ENCODE peak calls at places on chromosomes 6 and 20, in eight cellular contexts. G is brain microvascular endothelial cell, Q is nephron progenitor cell, C is GM20000, R is fibroblast of pulmonary artery, B is gastrocnemius medialis, D is Peyer's patch, I is hepatocyte. M is an unnamed sample.

GRCh38 chr6:136201735-136202134 is 48.4 kb downstream of the MTFR2 start:
- DNase-seq in G (no peak), Q (no peak), C (no peak), R (no peak), B (no peak), D (no peak), I (no peak), M (no peak)

GRCh38 chr20:6265204-6265904 is 142.5 kb upstream of the FERMT1 start:
- DNase-seq in G (peak), Q (no peak), C (peak), R (peak), B (no peak), D (no peak), I (peak), M (no peak)

GRCh38 chr20:32332614-32333013 is 25.5 kb upstream of the ASXL1 start:
- DNase-seq in G (peak), Q (no peak), C (no peak), R (peak), B (no peak), D (no peak), I (no peak), M (no peak)

GRCh38 chr6:157867981-157868380 is 44.9 kb downstream of the SNX9 start:
- DNase-seq in G (no peak), Q (no peak), C (no peak), R (no peak), B (no peak), D (no peak), I (no peak), M (no peak)

GRCh38 chr6:146287691-146288369 is 255.8 kb upstream of the RAB32 start:
- DNase-seq in G (peak), Q (no peak), C (no peak), R (peak), B (no peak), D (no peak), I (no peak), M (no peak)

GRCh38 chr6:22302828-22303227 is 6.0 kb upstream of the PRL start:
- DNase-seq in G (no peak), Q (no peak), C (no peak), R (no peak), B (no peak), D (no peak), I (no peak), M (no peak)

GRCh38 chr20:6689339-6689973 is 78.0 kb upstream of the BMP2 start:
- DNase-seq in G (no peak), Q (no peak), C (no peak), R (no peak), B (no peak), D (no peak), I (no peak), M (no peak)

GRCh38 chr6:10082385-10082784 is 332.5 kb downstream of the TFAP2A start:
- DNase-seq in G (no peak), Q (no peak), C (no peak), R (no peak), B (no peak), D (no peak), I (no peak), M (no peak)

GRCh38 chr6:8177721-8178120 is 75.4 kb upstream of the EEF1E1 start:
- DNase-seq in G (no peak), Q (no peak), C (no peak), R (no peak), B (no peak), D (no peak), I (no peak), M (no peak)

GRCh38 chr6:36313628-36313895 is 23.1 kb downstream of the BNIP5 start:
- DNase-seq in G (no peak), Q (no peak), C (no peak), R (no peak), B (no peak), D (no peak), I (no peak), M (no peak)

GRCh38 chr6:2708456-2708855 is 42.3 kb downstream of the MYLK4 start:
- DNase-seq in G (peak), Q (no peak), C (no peak), R (peak), B (no peak), D (no peak), I (no peak), M (no peak)

GRCh38 chr6:13767121-13767794 is 47.1 kb downstream of the MCUR1 start:
- DNase-seq in G (peak), Q (peak), C (peak), R (peak), B (peak), D (peak), I (peak), M (peak)
- TF ChIP-seq CTCF in G (peak), Q (no peak), C (no peak), R (peak), B (no peak), D (no peak), I (no peak), M (peak)

DNA sequence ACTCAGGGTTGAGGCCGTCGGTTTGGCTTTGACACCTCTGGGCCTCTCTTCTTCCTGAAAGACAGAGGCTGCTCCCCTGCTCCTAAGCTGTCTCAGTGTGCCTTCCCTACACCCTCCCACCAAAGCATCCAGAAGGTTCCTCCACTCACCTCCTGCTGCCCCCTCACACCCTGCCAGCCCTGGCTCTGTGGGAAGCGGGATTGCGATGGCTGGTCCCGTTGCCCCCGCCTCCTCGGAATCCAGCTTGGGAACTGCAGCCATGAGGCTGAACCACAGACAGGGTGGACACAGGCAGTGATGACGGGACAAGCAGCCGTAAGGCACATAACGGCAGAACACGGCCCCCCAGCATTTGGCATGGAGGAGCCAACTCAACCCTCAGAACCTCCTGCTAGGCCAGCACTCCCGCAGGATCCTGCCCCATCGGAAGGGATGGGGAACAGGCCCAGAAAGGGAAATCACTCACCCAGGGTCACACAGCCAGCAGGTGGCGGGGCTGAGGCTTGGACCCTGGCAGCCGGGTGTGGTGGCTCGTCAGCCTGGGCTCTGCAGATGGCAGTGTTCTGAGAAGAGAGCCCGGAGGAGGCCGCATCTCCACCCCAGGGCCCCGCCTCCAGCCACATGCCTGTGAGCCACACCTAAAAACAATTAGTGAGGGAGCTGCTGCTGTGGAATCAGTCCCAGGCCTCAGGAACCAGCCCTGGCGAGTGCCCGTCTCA is 139.6 kb downstream of the PHACTR3 start:
- DNase-seq in G (no peak), Q (no peak), C (no peak), R (no peak), B (no peak), D (no peak), I (no peak), M (no peak)
- TF ChIP-seq CTCF in G (no peak), Q (no peak), C (no peak), R (no peak), B (no peak), D (no peak), I (no peak), M (no peak)

GRCh38 chr20:48535556-48535955 is 292.2 kb downstream of the PREX1 start:
- DNase-seq in G (no peak), Q (no peak), C (no peak), R (no peak), B (no peak), D (no peak), I (no peak), M (no peak)

GRCh38 chr20:48538856-48539255 is 288.9 kb downstream of the PREX1 start:
- DNase-seq in G (no peak), Q (no peak), C (no peak), R (no peak), B (no peak), D (no peak), I (no peak), M (no peak)

GRCh38 chr20:48538058-48538825 is 289.6 kb downstream of the PREX1 start:
- DNase-seq in G (peak), Q (no peak), C (no peak), R (peak), B (no peak), D (no peak), I (peak), M (no peak)

GRCh38 chr20:48531505-48531904 is 296.3 kb downstream of the PREX1 start:
- DNase-seq in G (no peak), Q (no peak), C (no peak), R (no peak), B (no peak), D (no peak), I (no peak), M (no peak)

GRCh38 chr20:48536206-48536605 is 291.6 kb downstream of the PREX1 start:
- DNase-seq in G (no peak), Q (no peak), C (no peak), R (no peak), B (no peak), D (no peak), I (no peak), M (no peak)
- TF ChIP-seq CTCF in G (no peak), Q (no peak), C (no peak), R (no peak), B (no peak), D (no peak), I (no peak), M (no peak)

DNA sequence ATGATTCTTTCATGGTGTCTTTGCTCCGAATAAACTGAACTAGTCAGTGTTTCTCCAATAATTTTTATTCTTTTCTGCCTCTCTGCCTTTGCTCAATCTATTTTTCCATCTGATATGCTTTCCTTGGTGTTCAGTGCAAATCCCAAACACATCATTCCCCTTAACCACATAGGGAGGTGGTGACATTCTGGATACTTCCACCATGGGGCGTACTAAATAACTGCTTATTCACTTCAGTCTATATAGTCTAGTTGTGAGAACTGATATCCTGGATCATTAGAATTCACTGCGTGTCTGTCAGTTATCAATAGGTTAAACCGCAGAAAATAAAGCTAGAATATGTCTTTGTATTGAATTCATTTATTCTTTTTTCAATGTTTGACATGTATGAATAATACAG is 83.1 kb downstream of the KCNQ5 start:
- DNase-seq in G (no peak), Q (no peak), C (no peak), R (peak), B (no peak), D (no peak), I (no peak), M (no peak)
- TF ChIP-seq CTCF in G (peak), Q (no peak), C (no peak), R (peak), B (no peak), D (no peak), I (no peak), M (no peak)

DNA sequence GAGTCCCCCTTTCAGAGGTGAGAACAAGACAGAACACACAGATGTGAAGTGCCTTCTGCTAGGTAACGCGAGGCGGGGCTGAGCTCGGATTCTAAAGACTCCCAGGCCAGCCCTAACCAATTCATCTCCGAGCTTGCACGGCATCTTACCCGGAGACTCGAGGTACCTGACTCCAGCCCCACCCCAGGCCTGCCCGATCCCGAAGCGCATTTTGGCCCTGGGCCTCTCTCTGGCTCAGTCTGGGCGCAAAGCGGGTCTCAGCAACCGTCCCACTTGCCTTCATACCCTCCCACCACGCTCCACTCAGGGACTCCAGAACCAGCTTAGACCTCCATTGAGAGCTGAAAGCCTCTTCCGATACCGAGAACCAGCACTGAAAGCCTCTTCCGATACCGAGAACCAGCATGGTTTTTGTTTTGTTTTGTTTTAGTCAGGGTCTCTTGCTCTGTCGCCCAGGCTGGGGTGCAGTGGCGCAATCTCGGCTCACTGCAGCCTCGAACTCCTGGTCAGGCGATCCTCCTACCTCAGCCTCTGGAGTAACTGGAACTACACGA is 661 bp upstream of the DYNLRB1 start:
- DNase-seq in G (no peak), Q (peak), C (peak), R (peak), B (no peak), D (peak), I (peak), M (peak)
- TF ChIP-seq CTCF in G (no peak), Q (no peak), C (no peak), R (no peak), B (no peak), D (no peak), I (no peak), M (no peak)

DNA sequence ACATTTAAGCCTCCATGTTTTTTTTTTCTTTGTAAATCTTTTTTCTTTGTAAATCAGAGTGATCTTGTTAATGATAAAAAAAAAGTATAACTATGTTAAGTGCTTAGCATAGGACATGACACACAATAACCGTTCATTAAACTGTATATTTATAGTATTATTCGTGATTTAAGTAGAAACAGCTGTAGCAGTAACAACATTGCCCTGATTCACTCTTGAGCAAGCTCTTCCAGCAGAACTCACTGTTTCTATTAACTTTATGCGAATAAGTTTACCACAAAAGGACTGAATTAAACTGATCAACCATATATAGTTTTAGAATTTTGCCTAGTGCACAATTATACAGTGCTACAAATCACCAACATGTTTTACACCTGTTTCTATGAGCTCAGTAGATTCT is 1338.0 kb upstream of the EYS start:
- DNase-seq in G (no peak), Q (no peak), C (no peak), R (no peak), B (no peak), D (no peak), I (no peak), M (no peak)
- TF ChIP-seq CTCF in G (no peak), Q (no peak), C (no peak), R (no peak), B (no peak), D (no peak), I (no peak), M (no peak)

GRCh38 chr6:148466158-148466557 is 123.5 kb downstream of the SASH1 start:
- DNase-seq in G (no peak), Q (no peak), C (no peak), R (no peak), B (no peak), D (no peak), I (no peak), M (no peak)
- TF ChIP-seq CTCF in G (peak), Q (no peak), C (no peak), R (no peak), B (no peak), D (no peak), I (no peak), M (no peak)

GRCh38 chr6:159217595-159218275 is 48.5 kb downstream of the FNDC1 start:
- DNase-seq in G (peak), Q (peak), C (peak), R (peak), B (no peak), D (peak), I (peak), M (no peak)
- TF ChIP-seq CTCF in G (peak), Q (no peak), C (peak), R (peak), B (no peak), D (no peak), I (peak), M (no peak)

GRCh38 chr6:6105472-6106036 is 98.8 kb upstream of the NRN1 start:
- DNase-seq in G (no peak), Q (peak), C (no peak), R (no peak), B (no peak), D (no peak), I (no peak), M (no peak)
- TF ChIP-seq CTCF in G (no peak), Q (no peak), C (no peak), R (no peak), B (no peak), D (no peak), I (no peak), M (no peak)

M was measured in CD4-positive, alpha-beta T cell.